ENCODE peak calls at places on chromosomes 16 and 17, in six cellular contexts. R, L, U, C, S and W are unnamed samples. For H3K4me1, the result is how much of the 10 kb centered on the place peaks cover.

GRCh38 chr17:17635126-17635525 is 43.6 kb upstream of the PEMT start:
- DNase-seq in S (no peak), U (no peak), C (no peak), R (no peak), L (no peak), W (no peak)

GRCh38 chr17:17515921-17516295 is 19.7 kb upstream of the RASD1 start:
- DNase-seq in R (no peak), C (no peak), U (no peak), S (no peak), L (no peak), W (no peak)

GRCh38 chr17:15436399-15437369 is 30.7 kb downstream of the CDRT4 start:
- DNase-seq in L (peak), S (no peak), U (peak), R (peak), C (peak), W (peak)

GRCh38 chr17:77164483-77165030 is 23.8 kb downstream of the SEC14L1 start:
- DNase-seq in U (peak), L (no peak), C (no peak), R (no peak), S (no peak), W (no peak)

GRCh38 chr16:14113344-14113743 is 42.2 kb downstream of the MRTFB start:
- DNase-seq in R (no peak), U (no peak), L (no peak), C (no peak), S (no peak), W (no peak)

GRCh38 chr16:60123387-60124023 is 1389.4 kb upstream of the GOT2 start:
- DNase-seq in R (no peak), L (no peak), C (no peak), S (no peak), U (no peak), W (no peak)

GRCh38 chr17:57121308-57122042 is 36.4 kb downstream of the AKAP1 start:
- DNase-seq in L (no peak), C (no peak), U (peak), R (no peak), S (no peak), W (no peak)

GRCh38 chr16:50517450-50518252 is 30.5 kb upstream of the NKD1 start:
- DNase-seq in R (no peak), S (no peak), L (no peak), C (no peak), U (peak), W (peak)

GRCh38 chr16:9199312-9199711 is 107.9 kb downstream of the HAPSTR1 start:
- DNase-seq in L (no peak), C (no peak), S (no peak), R (no peak), U (no peak), W (no peak)

GRCh38 chr16:67936876-67937605 is 391 bp upstream of the PSMB10 start:
- DNase-seq in U (peak), C (no peak), L (no peak), R (peak), S (peak), W (no peak)

GRCh38 chr16:77172964-77173363 is 18.0 kb upstream of the MON1B start:
- DNase-seq in S (no peak), U (no peak), L (no peak), R (no peak), C (no peak), W (no peak)

GRCh38 chr16:71904239-71904638 is 8.9 kb downstream of the IST1 start:
- DNase-seq in S (no peak), L (no peak), C (no peak), R (no peak), U (no peak), W (no peak)

GRCh38 chr16:71900336-71900735 is 5.0 kb downstream of the IST1 start:
- DNase-seq in R (no peak), S (no peak), U (no peak), C (no peak), L (no peak), W (no peak)

GRCh38 chr16:71902656-71903365 is 7.5 kb downstream of the IST1 start:
- DNase-seq in R (no peak), S (no peak), C (no peak), U (no peak), L (no peak), W (no peak)

GRCh38 chr16:71899171-71899570 is 3.8 kb downstream of the IST1 start:
- DNase-seq in U (no peak), S (no peak), R (no peak), L (no peak), C (no peak), W (no peak)

GRCh38 chr16:71903608-71904007 is 8.3 kb downstream of the IST1 start:
- DNase-seq in U (no peak), L (no peak), S (no peak), C (no peak), R (no peak), W (no peak)
- H3K4me1 ChIP-seq in U (under half), L (under half), S (under half), C (half or more), R (under half), W (half or more)

DNA sequence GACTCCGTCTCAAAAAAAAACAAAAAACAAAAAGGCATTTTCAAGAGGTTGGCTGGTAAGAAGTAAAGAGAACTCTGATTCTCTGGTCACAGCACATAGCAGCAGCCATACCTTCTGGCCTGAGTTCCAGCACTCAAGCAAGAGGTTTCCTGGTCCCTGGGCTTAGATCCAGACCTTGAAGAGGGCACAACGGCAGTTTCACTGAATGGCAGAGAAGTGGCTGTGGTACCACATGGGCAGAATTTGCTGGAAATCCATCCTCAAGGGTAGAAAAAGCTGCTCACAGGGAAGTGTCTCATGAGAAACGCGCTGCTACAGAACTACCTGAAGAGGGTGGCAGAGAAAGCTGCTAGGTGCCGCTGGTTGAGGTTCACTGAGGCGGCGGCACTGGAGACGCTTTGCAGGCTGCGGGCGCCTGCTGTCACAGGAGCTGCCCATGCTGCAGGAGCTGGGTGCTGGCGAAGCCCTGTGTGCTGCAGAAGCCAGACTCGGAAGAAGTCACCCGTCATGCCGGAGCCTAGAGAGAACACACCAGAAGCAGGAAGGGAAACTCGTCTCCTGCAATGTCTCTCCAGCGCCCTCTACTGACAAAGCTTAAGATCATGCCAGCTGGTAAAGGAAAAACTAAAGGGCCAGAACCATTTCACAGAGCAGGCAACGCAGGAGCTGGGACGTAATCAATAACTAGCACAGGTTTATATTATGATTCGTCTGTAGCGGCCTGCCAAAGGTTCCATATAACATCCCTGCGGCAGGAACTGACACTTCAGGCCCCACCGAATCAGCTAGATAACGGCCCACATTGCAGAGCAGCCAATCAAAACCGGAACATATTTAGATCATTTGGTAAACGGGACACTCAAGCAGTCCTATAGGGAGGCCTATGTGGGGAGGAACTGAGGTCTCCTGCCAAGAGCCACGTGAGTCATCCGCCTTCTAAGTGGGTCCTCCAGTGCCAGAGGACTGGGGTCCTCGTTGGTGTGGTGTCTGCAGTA is 5.4 kb upstream of the ZNF213 start:
- DNase-seq in S (peak), R (peak), C (peak), U (peak), L (peak), W (peak)
- H3K4me1 ChIP-seq in S (under half), R (under half), C (under half), U (under half), L (under half), W (under half)

GRCh38 chr16:87044031-87044380 is 273.2 kb downstream of the C16orf95 start:
- DNase-seq in L (no peak), S (no peak), U (no peak), C (no peak), R (no peak), W (peak)

GRCh38 chr16:87041732-87042131 is 275.5 kb downstream of the C16orf95 start:
- DNase-seq in L (no peak), R (no peak), S (no peak), C (no peak), U (no peak), W (peak)

GRCh38 chr16:87041286-87041685 is 275.9 kb downstream of the C16orf95 start:
- DNase-seq in L (no peak), C (no peak), U (no peak), R (no peak), S (no peak), W (no peak)

GRCh38 chr16:87043273-87044030 is 273.7 kb downstream of the C16orf95 start:
- DNase-seq in U (no peak), C (no peak), R (peak), S (no peak), L (no peak), W (peak)

DNA sequence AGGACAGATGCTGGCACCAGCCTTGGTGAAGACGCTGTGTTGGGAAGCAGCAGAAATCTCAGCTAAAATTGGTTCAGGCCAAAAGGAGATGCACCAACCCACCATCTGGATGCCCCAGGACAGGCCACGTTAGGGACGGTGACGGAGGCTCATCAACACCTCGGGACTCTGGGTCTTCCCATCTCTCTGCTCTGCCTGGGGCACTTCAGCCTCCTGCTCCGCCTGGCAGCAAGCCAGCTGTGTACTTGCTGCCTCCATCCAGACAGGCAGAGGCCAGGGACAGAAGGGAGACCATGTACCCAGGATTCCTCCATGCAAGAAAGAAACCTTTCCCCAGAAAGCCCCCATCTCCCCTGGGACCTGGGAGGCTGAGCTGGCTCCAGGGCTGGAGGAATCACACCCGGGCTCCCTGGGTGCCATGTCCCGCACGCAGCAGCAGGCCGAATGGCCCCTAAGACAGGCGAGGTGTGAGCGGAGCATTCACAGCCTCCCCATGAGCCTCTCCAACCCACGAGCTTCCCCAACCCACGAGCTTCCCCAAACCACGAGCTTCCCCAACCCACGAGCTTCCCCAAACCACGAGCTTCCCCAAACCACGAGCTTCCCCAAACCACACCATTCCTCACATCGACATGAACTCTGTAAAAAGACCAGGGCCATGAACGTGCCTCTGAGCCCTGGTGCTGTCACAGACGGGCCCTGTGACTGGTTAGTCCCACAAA is 274.5 kb downstream of the C16orf95 start:
- DNase-seq in R (no peak), C (no peak), L (no peak), U (no peak), S (no peak), W (peak)
- H3K4me1 ChIP-seq in R (under half), C (under half), L (under half), U (under half), S (under half), W (under half)

DNA sequence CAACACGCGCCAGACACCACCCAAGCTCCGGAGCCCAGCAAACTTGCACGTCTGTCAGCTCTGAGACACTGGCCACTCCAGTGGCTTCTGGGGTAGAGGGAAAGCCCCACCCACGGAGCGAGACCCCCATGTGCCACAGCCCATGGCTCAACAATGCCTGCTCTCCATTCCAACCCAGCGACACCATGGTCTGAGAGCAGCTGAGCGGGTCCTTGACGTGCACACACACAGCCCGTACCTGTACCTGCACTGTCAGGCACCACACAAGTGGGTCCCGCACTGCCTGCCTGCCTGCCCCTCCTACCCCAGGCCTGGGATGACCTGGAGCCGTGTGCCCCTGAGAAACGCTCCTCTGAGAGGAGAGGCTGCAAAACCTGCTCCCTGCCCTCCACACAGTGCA is 77.0 kb downstream of the ZNF778 start:
- DNase-seq in L (no peak), R (no peak), C (no peak), U (no peak), S (no peak), W (no peak)
- H3K4me1 ChIP-seq in L (under half), R (under half), C (under half), U (under half), S (under half), W (under half)

DNA sequence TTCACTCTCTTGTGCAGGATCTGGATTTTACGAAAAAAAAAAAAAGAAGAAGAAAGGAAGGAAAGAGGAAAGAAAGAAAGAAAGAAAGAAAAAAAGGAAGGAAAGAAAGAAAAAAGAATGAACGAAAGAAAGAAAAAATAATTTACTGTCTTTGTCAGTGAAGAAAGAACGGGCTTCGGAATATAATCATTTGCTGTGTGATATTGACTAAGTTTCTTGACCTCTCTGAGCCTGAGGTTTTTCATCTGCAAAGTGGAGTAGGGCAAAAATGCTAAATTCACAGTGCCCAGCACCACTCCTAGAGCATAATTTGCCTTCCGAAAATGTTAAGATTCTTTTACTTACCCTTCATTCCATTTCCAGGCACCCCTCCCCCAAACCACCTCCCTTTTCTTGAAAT is 333 bp upstream of the CCR10 start:
- DNase-seq in L (no peak), S (no peak), C (no peak), R (no peak), U (no peak), W (no peak)
- H3K4me1 ChIP-seq in L (half or more), S (under half), C (half or more), R (under half), U (under half), W (half or more)